ENCODE peak calls at places on chromosomes 4 and X, in seven cellular contexts. J is heart right ventricle, H is fibroblast of lung, Z is endothelial cell of umbilical vein, R is lung, T is GM23338, F is left ventricle myocardium inferior. C is an unnamed sample.

GRCh38 chrX:72358313-72358712 is 52.6 kb upstream of the CITED1 start:
- DNase-seq in R (no peak), H (peak; percentile 59), F (no peak), Z (no peak), T (no peak), J (no peak), C (peak; percentile 57)

GRCh38 chrX:118356154-118356701 is 10.3 kb downstream of the WDR44 start:
- DNase-seq in J (no peak), R (no peak), Z (peak; percentile 85), F (no peak), H (no peak), T (no peak), C (no peak)

GRCh38 chrX:30627818-30628652 is 25.2 kb upstream of the GK start:
- DNase-seq in H (no peak), F (no peak), J (no peak), Z (no peak), T (no peak), R (no peak), C (no peak)

GRCh38 chrX:151393514-151393913 is 3.5 kb upstream of the VMA21 start:
- DNase-seq in T (peak; percentile 74), J (no peak), F (no peak), R (no peak), Z (no peak), H (no peak), C (no peak)

GRCh38 chr4:677431-678293 is 3.3 kb downstream of the MYL5 start:
- DNase-seq in F (no peak), R (no peak), H (no peak), J (no peak), T (no peak), Z (no peak), C (no peak)

GRCh38 chr4:56821394-56822263 is at the start of gene SPINK2:
- DNase-seq in H (no peak), Z (no peak), F (peak; percentile 26), T (peak; percentile 93), J (no peak), R (peak; percentile 52), C (peak; percentile 58)

GRCh38 chr4:102541708-102542107 is 40.5 kb downstream of the NFKB1 start:
- DNase-seq in F (no peak), R (no peak), J (no peak), H (no peak), Z (no peak), T (peak; percentile 78), C (no peak)

GRCh38 chr4:187811586-187811985 is 184.0 kb upstream of the ZFP42 start:
- DNase-seq in J (no peak), T (no peak), R (no peak), H (no peak), F (no peak), Z (no peak), C (no peak)

GRCh38 chr4:26900765-26901164 is 40.1 kb downstream of the STIM2 start:
- DNase-seq in R (no peak), J (no peak), F (no peak), Z (peak; percentile 39), H (no peak), T (peak; percentile 16), C (no peak)

GRCh38 chr4:184347251-184348239 is 126.8 kb downstream of the IRF2 start:
- DNase-seq in H (peak; percentile 74), F (peak; percentile 37), T (peak; percentile 94), Z (peak; percentile 47), J (peak; percentile 58), R (peak; percentile 47), C (peak; percentile 35)

GRCh38 chrX:66632473-66632872 is 6.4 kb downstream of the EDA2R start:
- DNase-seq in T (no peak), R (no peak), J (no peak), Z (no peak), H (peak; percentile 50), F (no peak), C (no peak)

GRCh38 chr4:114563536-114564315 is 34.9 kb upstream of the UGT8 start:
- DNase-seq in R (peak; percentile 34), T (peak; percentile 24), H (peak; percentile 77), J (no peak), Z (no peak), F (no peak), C (no peak)

DNA sequence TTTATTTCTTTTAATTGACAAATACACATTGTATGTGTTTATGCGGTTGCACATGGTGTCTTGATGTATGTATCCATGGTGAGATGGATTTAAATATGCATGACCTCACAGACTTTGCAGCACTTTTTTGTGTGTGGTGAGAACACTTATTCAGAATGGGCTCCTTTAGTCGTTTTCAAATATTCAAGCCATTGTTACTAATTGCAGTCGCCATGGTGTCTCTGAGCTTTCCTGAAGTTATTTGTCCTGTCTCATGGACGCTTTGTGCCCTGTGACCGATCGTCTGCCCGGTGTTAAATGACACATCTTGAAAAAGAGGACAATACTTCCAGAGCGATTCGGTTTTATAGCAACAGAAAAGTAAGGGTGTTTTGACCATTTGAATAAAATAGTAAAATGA is 14.4 kb downstream of the CD99 start:
- DNase-seq in F (no peak), H (no peak), T (no peak), Z (no peak), R (no peak), J (no peak), C (no peak)
- H3K4me1 ChIP-seq in F (peaks cover 99% of the 10 kb centered on the region), H (peaks cover 38% of the 10 kb centered on the region), T (peaks cover 33% of the 10 kb centered on the region), Z (peaks cover 75% of the 10 kb centered on the region), R (peaks cover 73% of the 10 kb centered on the region), J (peaks cover 82% of the 10 kb centered on the region), C (peaks cover 84% of the 10 kb centered on the region)

GRCh38 chrX:115912372-115912897 is 258.1 kb upstream of the AGTR2 start:
- DNase-seq in F (no peak), H (no peak), J (no peak), Z (no peak), R (no peak), T (peak; percentile 54), C (no peak)
- TF ChIP-seq CTCF in F (no peak), H (no peak), J (no peak), Z (no peak), R (no peak), T (peak; percentile 44), C (no peak)

DNA sequence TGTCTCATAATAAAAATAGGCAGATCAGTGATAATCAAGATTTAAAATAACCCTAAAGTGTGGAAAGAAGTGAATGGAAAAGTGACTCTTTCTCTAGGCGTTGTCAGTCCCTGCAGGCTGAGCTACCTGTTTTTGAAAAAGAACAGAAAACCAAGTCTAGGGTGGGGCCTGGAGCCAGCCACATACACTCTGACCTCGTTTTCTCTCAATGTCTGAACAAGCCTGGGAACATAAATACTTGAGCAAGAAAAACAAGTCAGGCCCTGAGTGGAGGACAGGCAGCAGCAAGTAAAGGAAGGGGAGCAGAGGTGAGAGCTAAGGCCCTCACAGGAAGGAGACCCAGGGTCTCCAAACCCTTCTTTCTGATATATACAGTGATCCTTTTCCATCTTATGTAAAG is 91.7 kb upstream of the HPF1 start:
- DNase-seq in J (no peak), H (no peak), R (no peak), T (no peak), Z (no peak), F (no peak), C (no peak)
- H3K27ac ChIP-seq in J (no peak overlapping the region), H (no peak overlapping the region), R (no peak overlapping the region), T (no peak overlapping the region), Z (no peak overlapping the region), F (no peak overlapping the region), C (no peak overlapping the region)

GRCh38 chr4:78610546-78611214 is 59.1 kb downstream of the ANXA3 start:
- DNase-seq in H (peak; percentile 67), F (no peak), Z (peak; percentile 31), R (no peak), T (no peak), J (no peak), C (no peak)
- H3K4me1 ChIP-seq in H (no peaks in the 10 kb centered on the region), F (peaks cover 44% of the 10 kb centered on the region), Z (no peaks in the 10 kb centered on the region), R (no peaks in the 10 kb centered on the region), T (no peaks in the 10 kb centered on the region), J (peaks cover 9% of the 10 kb centered on the region), C (no peaks in the 10 kb centered on the region)

GRCh38 chr4:17128268-17128667 is 229.8 kb upstream of the LDB2 start:
- DNase-seq in J (no peak), H (peak; percentile 75), T (no peak), Z (no peak), R (no peak), F (no peak), C (no peak)

GRCh38 chr4:17120761-17121160 is 222.3 kb upstream of the LDB2 start:
- DNase-seq in Z (no peak), F (no peak), J (no peak), T (no peak), H (no peak), R (no peak), C (no peak)

GRCh38 chr4:17126306-17126978 is 228.0 kb upstream of the LDB2 start:
- DNase-seq in J (no peak), Z (no peak), T (no peak), R (no peak), F (no peak), H (no peak), C (no peak)

GRCh38 chr4:17124767-17125166 is 226.3 kb upstream of the LDB2 start:
- DNase-seq in R (no peak), F (no peak), J (no peak), H (no peak), T (peak; percentile 31), Z (no peak), C (no peak)
- TF ChIP-seq CTCF in R (no peak), F (no peak), J (no peak), H (peak; percentile 23), T (peak; percentile 69), Z (no peak), C (no peak)

DNA sequence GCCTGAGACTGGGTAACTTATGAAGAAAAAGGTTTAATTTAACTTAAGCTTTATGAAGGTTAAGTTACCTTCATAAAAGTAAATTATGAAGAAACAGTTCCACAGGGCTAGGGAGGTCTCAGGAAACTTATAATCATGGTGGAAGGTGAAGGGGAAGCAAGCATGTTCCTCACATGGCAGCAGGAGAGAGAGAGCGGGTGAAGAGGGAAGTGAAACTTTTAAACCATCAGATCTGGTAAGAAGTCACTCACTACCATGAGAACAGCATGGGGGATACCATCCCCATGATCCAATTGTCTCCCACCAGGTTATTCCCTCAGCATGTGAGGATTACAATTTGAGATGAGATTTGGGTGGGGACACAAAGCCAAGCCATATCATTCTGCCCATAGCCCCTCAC is 944.7 kb upstream of the NDST4 start:
- DNase-seq in J (no peak), F (no peak), R (no peak), Z (no peak), T (no peak), H (no peak), C (no peak)
- H3K27ac ChIP-seq in J (no peak overlapping the region), F (no peak overlapping the region), R (no peak overlapping the region), Z (no peak overlapping the region), T (no peak overlapping the region), H (no peak overlapping the region), C (no peak overlapping the region)

GRCh38 chr4:168877407-168877778 is 132.7 kb downstream of the CBR4 start:
- DNase-seq in T (peak; percentile 39), R (no peak), Z (no peak), H (no peak), J (no peak), F (no peak), C (no peak)
- H3K4me1 ChIP-seq in T (no peaks in the 10 kb centered on the region), R (peaks cover 11% of the 10 kb centered on the region), Z (peaks cover 4% of the 10 kb centered on the region), H (peaks cover 19% of the 10 kb centered on the region), J (peaks cover 24% of the 10 kb centered on the region), F (peaks cover 85% of the 10 kb centered on the region), C (peaks cover 12% of the 10 kb centered on the region)

DNA sequence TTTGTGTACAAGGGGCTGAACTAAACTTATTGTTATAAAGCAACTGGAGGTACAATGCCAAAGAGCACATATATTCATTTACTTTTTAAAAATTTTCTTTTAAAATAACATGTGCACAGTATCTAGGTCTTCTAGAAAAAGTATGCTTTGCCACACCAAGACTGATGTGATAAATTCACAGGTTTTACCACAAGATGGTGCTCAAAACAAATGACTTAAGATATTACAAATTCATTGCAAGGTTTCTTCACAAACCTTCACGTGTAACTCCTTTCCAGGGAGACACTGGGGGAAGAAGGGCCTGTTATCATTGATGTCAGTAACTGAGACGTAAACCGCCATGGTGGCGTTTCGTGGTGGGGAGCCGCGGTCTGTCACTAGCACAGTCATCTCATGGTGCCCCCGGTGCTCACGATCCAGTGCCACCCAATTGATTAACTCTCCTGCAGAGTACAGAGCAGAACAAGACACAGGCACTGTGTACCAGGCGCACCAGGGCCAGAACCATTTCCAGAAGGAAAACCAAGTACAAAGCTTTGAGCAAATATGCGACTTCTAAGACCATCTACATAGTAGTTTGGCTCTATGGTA is 162.2 kb downstream of the DCHS2 start:
- DNase-seq in T (peak; percentile 60), Z (no peak), H (peak; percentile 10), F (no peak), R (no peak), J (no peak), C (no peak)
- TF ChIP-seq CTCF in T (peak; percentile 55), Z (no peak), H (peak; percentile 40), F (peak; percentile 35), R (no peak), J (no peak), C (peak; percentile 30)